ENCODE peak calls at places on chromosomes 6 and 20, in four cellular contexts. X is choroid plexus epithelial cell; W is CD8-positive, alpha-beta T cell; S is Peyer's patch. M is an unnamed sample.
A peak's percentile ranks its signal among the peaks of the same experiment; 100 is the strongest.

GRCh38 chr6:57247603-57248002 is 25.5 kb upstream of the RAB23 start:
- DNase-seq in W (no peak), X (peak; percentile 55), S (no peak), M (no peak)

GRCh38 chr6:127221201-127221600 is 45.5 kb upstream of the RNF146 start:
- DNase-seq in X (no peak), W (no peak), S (no peak), M (no peak)

GRCh38 chr20:11176431-11176830 is 502.6 kb upstream of the JAG1 start:
- DNase-seq in W (no peak), S (no peak), X (no peak), M (no peak)

GRCh38 chr6:33822575-33823395 is 19.0 kb upstream of the MLN start:
- DNase-seq in X (peak; percentile 29), S (no peak), W (no peak), M (peak; percentile 31)

GRCh38 chr6:44278774-44279697 is 8.8 kb downstream of the TMEM151B start:
- DNase-seq in S (no peak), W (no peak), X (no peak), M (no peak)

GRCh38 chr20:37336369-37337207 is 9.4 kb upstream of the SRC start:
- DNase-seq in S (peak; percentile 78), W (no peak), X (no peak), M (no peak)

GRCh38 chr6:114747995-114748625 is 405.3 kb upstream of the HS3ST5 start:
- DNase-seq in X (peak; percentile 69), W (no peak), S (no peak), M (peak; percentile 37)

GRCh38 chr6:107334026-107334425 is 125.3 kb downstream of the PDSS2 start:
- DNase-seq in W (no peak), S (no peak), X (no peak), M (no peak)

GRCh38 chr20:34083137-34083536 is 28.9 kb downstream of the EIF2S2 start:
- DNase-seq in S (no peak), X (peak; percentile 95), W (no peak), M (no peak)

GRCh38 chr6:4179960-4180652 is 44.7 kb upstream of the ECI2 start:
- DNase-seq in S (no peak), X (no peak), W (no peak), M (no peak)

GRCh38 chr20:35871311-35871771 is 83.0 kb downstream of the SCAND1 start:
- DNase-seq in W (no peak), X (peak; percentile 71), S (no peak), M (no peak)

GRCh38 chr6:138520463-138520862 is 21.2 kb upstream of the NHSL1 start:
- DNase-seq in W (no peak), X (peak; percentile 52), S (no peak), M (peak; percentile 8)

GRCh38 chr6:139016337-139017213 is 12.0 kb upstream of the ABRACL start:
- DNase-seq in S (no peak), W (no peak), X (no peak), M (no peak)

GRCh38 chr6:111764238-111765182 is 108.7 kb downstream of the FYN start:
- DNase-seq in X (no peak), W (no peak), S (no peak), M (no peak)

GRCh38 chr6:140438346-140438735 is 1063.9 kb upstream of the CITED2 start:
- DNase-seq in W (no peak), X (peak; percentile 31), S (no peak), M (no peak)

GRCh38 chr6:3584611-3585010 is 127.8 kb upstream of the SLC22A23 start:
- DNase-seq in W (no peak), S (no peak), X (peak; percentile 82), M (no peak)

GRCh38 chr6:82568290-82568993 is 204.8 kb downstream of the TPBG start:
- DNase-seq in X (no peak), W (no peak), S (no peak), M (no peak)

GRCh38 chr20:47805951-47806350 is 20.7 kb upstream of the SULF2 start:
- DNase-seq in X (no peak), S (no peak), W (no peak), M (no peak)

GRCh38 chr6:33670971-33671370 is 40.5 kb downstream of the UQCC2 start:
- DNase-seq in W (no peak), X (no peak), S (no peak), M (no peak)

GRCh38 chr6:118893095-118893881 is 664 bp upstream of the ASF1A start:
- DNase-seq in S (no peak), X (peak; percentile 78), W (no peak), M (peak; percentile 78)

GRCh38 chr6:153167026-153167891 is 36.2 kb upstream of the RGS17 start:
- DNase-seq in S (no peak), X (peak; percentile 89), W (no peak), M (no peak)

GRCh38 chr6:2209226-2209809 is 36.1 kb downstream of the GMDS start:
- DNase-seq in X (peak; percentile 60), S (peak; percentile 67), W (no peak), M (peak; percentile 51)

GRCh38 chr6:170102038-170102437 is 188.8 kb downstream of the DLL1 start:
- DNase-seq in S (no peak), W (no peak), X (no peak), M (no peak)

GRCh38 chr20:44336086-44336485 is 757 bp upstream of the R3HDML start:
- DNase-seq in X (no peak), S (no peak), W (no peak), M (no peak)

GRCh38 chr6:151488226-151488625 is 5.6 kb upstream of the CCDC170 start:
- DNase-seq in X (no peak), W (no peak), S (no peak), M (no peak)

DNA sequence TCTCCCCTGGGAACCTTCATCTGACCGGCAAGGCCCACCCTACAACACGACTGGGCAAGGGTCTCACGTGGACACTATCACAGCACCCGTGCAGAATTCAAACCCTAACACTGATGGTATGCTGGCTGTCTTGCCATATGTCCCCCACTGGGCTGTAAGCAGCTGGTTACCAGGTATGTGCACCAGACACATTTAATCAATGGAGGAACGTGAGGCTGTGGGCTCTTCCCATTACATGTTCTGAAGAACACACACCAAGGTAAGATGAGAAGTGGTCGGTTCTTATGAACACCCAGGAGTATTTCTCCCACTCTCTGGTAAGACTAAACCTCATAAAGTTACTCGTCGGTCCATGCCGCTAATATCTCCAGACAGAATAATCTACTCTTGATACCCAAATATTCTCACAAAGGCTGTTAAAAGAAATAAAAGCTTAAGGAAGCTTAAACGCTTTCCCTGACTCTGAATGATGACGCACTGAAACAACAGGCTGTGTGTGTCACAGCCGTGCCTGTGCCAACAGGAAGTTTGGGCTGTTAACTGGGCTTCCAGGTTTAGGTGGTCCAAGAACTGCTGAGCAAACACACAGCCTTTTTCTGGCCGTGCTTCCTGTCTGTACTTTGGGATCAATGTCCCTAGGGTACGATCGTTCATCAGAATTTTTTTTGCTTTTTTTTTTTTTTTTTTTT is 75.3 kb downstream of the SLC23A2 start:
- DNase-seq in W (no peak), S (no peak), X (peak; percentile 64), M (no peak)
- H3K4me3 ChIP-seq in W (no peak overlapping the region), S (no peak overlapping the region), X (no peak overlapping the region), M (no peak overlapping the region)

DNA sequence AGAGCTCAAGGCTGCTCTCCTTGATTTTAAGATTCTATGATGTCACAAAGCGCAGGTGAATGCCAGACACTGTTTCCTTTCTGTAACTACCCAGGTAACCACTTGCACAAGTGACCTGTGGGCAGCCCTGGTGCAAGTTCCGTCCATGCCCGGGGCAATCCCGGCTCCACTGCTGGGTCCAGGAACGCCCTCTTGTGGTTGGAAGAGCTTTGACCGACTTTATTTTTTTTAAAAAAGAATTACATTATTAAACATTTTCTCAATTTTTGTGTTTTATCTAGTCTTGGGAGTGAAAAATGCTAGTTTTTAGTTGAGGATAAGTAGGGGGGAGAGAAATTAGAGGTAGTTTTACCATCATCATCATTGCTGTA is 695.2 kb downstream of the QKI start:
- DNase-seq in W (no peak), X (peak; percentile 30), S (no peak), M (no peak)
- H3K4me3 ChIP-seq in W (no peak overlapping the region), X (no peak overlapping the region), S (no peak overlapping the region), M (no peak overlapping the region)

GRCh38 chr20:53708129-53708968 is 114.7 kb upstream of the ZNF217 start:
- DNase-seq in W (no peak), X (peak; percentile 43), S (no peak), M (peak; percentile 99)

GRCh38 chr20:53706511-53707031 is 112.9 kb upstream of the ZNF217 start:
- DNase-seq in S (no peak), W (no peak), X (peak; percentile 58), M (peak; percentile 70)

GRCh38 chr20:53711333-53712211 is 117.9 kb upstream of the ZNF217 start:
- DNase-seq in X (no peak), W (no peak), S (no peak), M (no peak)

GRCh38 chr20:53706008-53706481 is 112.4 kb upstream of the ZNF217 start:
- DNase-seq in S (no peak), W (no peak), X (no peak), M (no peak)

DNA sequence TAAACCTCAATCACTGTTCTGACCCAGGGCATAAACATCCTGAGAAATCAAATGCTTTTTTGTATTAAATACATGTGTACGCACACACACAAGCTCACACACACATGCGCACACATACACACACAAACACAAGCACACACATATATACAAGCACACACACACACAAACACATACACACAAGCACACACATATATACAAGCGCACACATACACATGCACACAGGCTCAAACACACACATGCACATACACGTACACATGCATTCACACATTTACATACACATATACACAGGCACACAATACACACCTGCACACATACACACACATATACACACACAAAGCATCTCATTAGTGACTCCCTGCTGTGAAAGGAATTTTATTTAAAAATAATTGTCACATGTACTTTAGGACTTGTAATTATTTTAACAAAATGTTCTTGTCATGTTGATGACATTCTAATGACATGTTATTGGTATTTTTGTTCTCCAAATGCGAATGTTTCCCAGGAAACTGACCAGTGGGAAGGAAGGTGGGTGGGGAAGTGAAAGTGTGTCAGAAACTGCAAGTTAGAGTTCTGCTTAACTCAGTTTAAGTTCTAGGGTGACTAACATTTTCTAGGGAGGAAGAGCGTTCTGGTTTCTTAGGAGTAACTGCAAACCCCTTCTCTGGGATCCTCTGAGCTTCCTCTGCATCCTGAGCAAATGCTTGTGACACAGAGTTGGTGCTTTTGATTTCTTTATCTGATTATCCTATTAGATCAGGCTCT is 113.9 kb upstream of the ZNF217 start:
- DNase-seq in X (peak; percentile 42), S (no peak), W (no peak), M (peak; percentile 37)
- H3K4me3 ChIP-seq in X (no peak overlapping the region), S (no peak overlapping the region), W (peak overlapping the region; percentile 6), M (peak overlapping the region; percentile 11)

GRCh38 chr20:57317316-57317788 is 12.3 kb upstream of the SPO11 start:
- DNase-seq in S (no peak), X (no peak), W (no peak), M (no peak)

GRCh38 chr20:57319584-57319983 is 10.0 kb upstream of the SPO11 start:
- DNase-seq in X (no peak), W (no peak), S (no peak), M (no peak)

GRCh38 chr20:57315964-57316480 is 13.6 kb upstream of the SPO11 start:
- DNase-seq in X (no peak), W (no peak), S (no peak), M (no peak)

GRCh38 chr20:57316795-57317201 is 12.8 kb upstream of the SPO11 start:
- DNase-seq in X (no peak), S (no peak), W (no peak), M (no peak)

DNA sequence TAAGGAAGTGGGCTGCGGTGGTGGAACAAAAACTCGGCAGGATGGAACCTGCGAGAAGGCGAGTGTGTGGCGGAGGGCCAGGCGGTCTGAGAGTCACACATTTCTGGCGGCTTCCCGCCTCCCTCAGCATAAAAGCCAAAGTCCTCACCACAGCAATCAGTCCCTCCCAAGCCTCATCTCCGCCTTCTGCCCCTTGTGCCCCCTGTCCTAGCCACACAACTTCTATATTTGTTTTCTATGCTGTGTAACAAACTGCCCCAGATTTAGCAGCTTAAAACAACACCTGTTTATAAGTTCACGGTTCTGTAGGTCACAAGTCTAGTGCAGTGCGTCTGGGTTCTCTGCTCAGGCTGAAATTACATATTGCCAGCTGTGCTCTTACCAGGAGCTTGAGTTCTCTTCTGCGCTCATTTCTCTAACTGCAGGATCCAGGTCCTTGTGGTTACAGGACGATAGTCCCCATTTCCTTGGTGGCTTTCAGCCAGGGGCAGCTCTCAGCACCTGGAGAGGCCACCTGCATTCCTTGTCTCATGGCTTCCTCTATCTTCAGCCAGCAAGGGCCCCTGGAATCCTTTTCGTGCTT is 11.7 kb upstream of the SPO11 start:
- DNase-seq in S (no peak), W (no peak), X (no peak), M (peak; percentile 90)
- H3K4me3 ChIP-seq in S (no peak overlapping the region), W (no peak overlapping the region), X (no peak overlapping the region), M (no peak overlapping the region)